ENCODE peak calls at places on chromosomes 2 and 18, in four cellular contexts. B is K562, E is HL-60, V is GM12878. J is an unnamed sample.

GRCh38 chr2:199775297-199775696 is 75.7 kb downstream of the FTCDNL1 start:
- DNase-seq in B (no peak), E (no peak), V (no peak), J (no peak)

GRCh38 chr2:19722486-19723420 is 179.0 kb downstream of the TTC32 start:
- DNase-seq in B (no peak), E (no peak), V (no peak), J (no peak)

GRCh38 chr2:191376981-191377629 is 131.9 kb downstream of the MYO1B start:
- DNase-seq in B (peak), E (peak), V (peak), J (no peak)

GRCh38 chr2:174327559-174327897 is 7.2 kb upstream of the SP9 start:
- DNase-seq in B (no peak), E (no peak), V (no peak), J (no peak)

GRCh38 chr2:238847841-238848565 is at the start of gene TWIST2:
- DNase-seq in B (no peak), E (no peak), V (no peak), J (no peak)

GRCh38 chr18:74530584-74530862 is 3.8 kb upstream of the CNDP1 start:
- DNase-seq in B (no peak), E (no peak), V (no peak), J (no peak)

GRCh38 chr2:240570531-240571313 is 2.4 kb downstream of the RNPEPL1 start:
- DNase-seq in B (no peak), E (no peak), V (no peak), J (no peak)

GRCh38 chr2:65265090-65266045 is 37.7 kb downstream of the ACTR2 start:
- DNase-seq in B (peak), E (peak), V (peak), J (no peak)

GRCh38 chr18:48702346-48703032 is 163.7 kb downstream of the CTIF start:
- DNase-seq in B (no peak), E (no peak), V (no peak), J (no peak)

GRCh38 chr2:238892796-238893195 is 44.9 kb downstream of the TWIST2 start:
- DNase-seq in B (no peak), E (no peak), V (no peak), J (no peak)

DNA sequence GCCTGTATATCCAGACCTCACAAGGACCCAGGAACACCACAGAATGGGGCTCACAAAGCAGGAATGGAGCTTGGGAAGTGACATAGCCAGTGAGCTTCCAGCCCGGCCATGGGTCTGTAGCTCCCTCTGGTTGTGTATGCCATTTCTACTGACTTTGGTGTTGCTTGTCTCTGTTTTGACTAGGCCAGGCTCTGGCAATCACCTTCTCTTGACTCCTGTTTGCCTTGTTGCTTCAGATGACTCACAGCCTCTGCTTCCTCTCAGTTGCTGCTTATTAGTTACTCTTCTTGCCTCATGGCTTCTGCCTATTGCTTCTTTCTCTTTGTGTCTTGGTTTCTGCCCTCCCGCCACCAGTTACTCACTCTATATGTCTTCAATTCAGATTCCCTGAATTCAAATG is 15.8 kb upstream of the IER3IP1 start:
- DNase-seq in B (no peak), E (no peak), V (no peak), J (no peak)
- TF ChIP-seq SPI1 in B (no peak), E (no peak), V (no peak), J (no peak)

GRCh38 chr2:96153991-96154431 is 8.8 kb upstream of the DUSP2 start:
- DNase-seq in B (no peak), E (no peak), V (no peak), J (no peak)
- TF ChIP-seq SPI1 in B (no peak), E (no peak), V (no peak), J (no peak)

DNA sequence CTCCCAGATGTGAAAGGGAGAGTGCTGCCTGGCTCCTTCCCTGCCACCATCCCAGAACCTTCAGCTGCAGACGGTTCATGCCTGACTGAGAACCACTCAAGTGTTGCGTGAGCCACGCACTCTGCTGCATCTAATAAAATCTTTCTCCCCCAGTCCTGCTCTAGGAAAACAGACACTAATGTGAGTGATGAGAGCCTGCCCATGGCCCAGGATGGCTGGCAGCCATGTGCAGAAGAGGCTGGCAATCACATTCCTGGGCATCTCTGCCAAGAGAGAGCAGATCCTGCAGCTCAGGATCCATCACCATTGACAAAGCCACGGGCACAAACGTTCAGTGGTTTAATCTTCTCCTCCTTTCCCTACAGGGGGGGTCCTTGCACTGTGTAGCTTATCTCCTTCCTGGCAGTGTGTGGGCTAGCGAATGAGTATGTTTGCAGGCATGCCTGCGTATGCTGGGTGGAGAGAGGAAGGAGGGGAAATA is 477.5 kb downstream of the SLC4A3 start:
- DNase-seq in B (no peak), E (no peak), V (no peak), J (no peak)
- TF ChIP-seq SPI1 in B (no peak), E (no peak), V (no peak), J (no peak)

DNA sequence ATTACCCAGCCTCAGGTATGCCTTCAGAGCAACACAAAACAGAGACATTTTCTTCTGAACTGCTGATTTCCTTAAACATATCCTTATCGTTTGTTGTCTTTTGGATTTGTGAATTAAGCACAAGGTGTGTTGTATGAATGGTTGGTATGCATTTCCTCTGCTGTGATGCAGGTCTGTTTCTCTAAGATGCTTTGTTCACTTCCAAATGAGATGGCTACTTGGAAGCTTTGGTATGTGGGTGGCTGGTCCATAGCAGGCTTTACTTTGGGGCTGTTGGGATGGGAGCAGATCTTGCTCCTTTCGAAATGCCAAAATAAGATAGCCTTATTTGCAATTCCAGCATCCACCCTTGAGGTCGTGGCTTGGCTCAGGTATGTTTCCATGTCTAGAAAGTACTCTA is 257.2 kb downstream of the INSIG2 start:
- DNase-seq in B (no peak), E (no peak), V (no peak), J (no peak)
- TF ChIP-seq SPI1 in B (no peak), E (no peak), V (no peak), J (no peak)

GRCh38 chr18:3525870-3526420 is 76.0 kb downstream of the TGIF1 start:
- DNase-seq in B (peak), E (peak), V (peak), J (peak)
- TF ChIP-seq SPI1 in B (peak), E (peak), V (peak), J (peak)

J was measured in GM12891.